ENCODE peak calls at places on chromosomes 4 and X, in eight cellular contexts. One of them, this sample, is unnamed.

GRCh38 chr4:1600811-1601532 is 83.1 kb downstream of the FAM53A start:
- DNase-seq in AG08396: no peak
- DNase-seq in M059J: no peak
- DNase-seq in NCI-H2081: no peak
- DNase-seq in body of pancreas: no peak
- DNase-seq in stimulated activated CD4-positive, alpha-beta T cell treated with anti-CD3 and anti-CD28 coated beads, Interleukin-4, amount 100 ng/mL, for 48 hours: no peak
- DNase-seq in fibroblast of lung: no peak
- DNase-seq in PC-3: no peak
- DNase-seq in this sample: no peak

GRCh38 chr4:1055721-1056590 is 44.5 kb downstream of the FGFRL1 start:
- DNase-seq in AG08396: no peak
- DNase-seq in M059J: no peak
- DNase-seq in NCI-H2081: no peak
- DNase-seq in body of pancreas: no peak
- DNase-seq in stimulated activated CD4-positive, alpha-beta T cell treated with anti-CD3 and anti-CD28 coated beads, Interleukin-4, amount 100 ng/mL, for 48 hours: peak; percentile 65
- DNase-seq in fibroblast of lung: peak; percentile 18
- DNase-seq in PC-3: no peak
- DNase-seq in this sample: peak; percentile 5

GRCh38 chrX:46325312-46325877 is 219.8 kb downstream of the ZNF674 start:
- DNase-seq in AG08396: peak; percentile 29
- DNase-seq in M059J: peak; percentile 98
- DNase-seq in NCI-H2081: no peak
- DNase-seq in body of pancreas: no peak
- DNase-seq in stimulated activated CD4-positive, alpha-beta T cell treated with anti-CD3 and anti-CD28 coated beads, Interleukin-4, amount 100 ng/mL, for 48 hours: peak; percentile 40
- DNase-seq in fibroblast of lung: peak; percentile 42
- DNase-seq in PC-3: peak; percentile 96
- DNase-seq in this sample: no peak

GRCh38 chrX:24494544-24495113 is 29.5 kb downstream of the PDK3 start:
- DNase-seq in AG08396: peak; percentile 14
- DNase-seq in M059J: peak; percentile 93
- DNase-seq in NCI-H2081: peak; percentile 44
- DNase-seq in body of pancreas: peak; percentile 37
- DNase-seq in stimulated activated CD4-positive, alpha-beta T cell treated with anti-CD3 and anti-CD28 coated beads, Interleukin-4, amount 100 ng/mL, for 48 hours: no peak
- DNase-seq in fibroblast of lung: peak; percentile 73
- DNase-seq in PC-3: peak; percentile 91
- DNase-seq in this sample: peak; percentile 41

GRCh38 chrX:73825569-73825968 is 262.6 kb downstream of the CHIC1 start:
- DNase-seq in AG08396: no peak
- DNase-seq in M059J: no peak
- DNase-seq in NCI-H2081: no peak
- DNase-seq in body of pancreas: no peak
- DNase-seq in stimulated activated CD4-positive, alpha-beta T cell treated with anti-CD3 and anti-CD28 coated beads, Interleukin-4, amount 100 ng/mL, for 48 hours: no peak
- DNase-seq in fibroblast of lung: no peak
- DNase-seq in PC-3: no peak
- DNase-seq in this sample: no peak

GRCh38 chr4:86957214-86957613 is 22.4 kb downstream of the AFF1 start:
- DNase-seq in AG08396: peak; percentile 50
- DNase-seq in M059J: peak; percentile 73
- DNase-seq in NCI-H2081: no peak
- DNase-seq in body of pancreas: no peak
- DNase-seq in stimulated activated CD4-positive, alpha-beta T cell treated with anti-CD3 and anti-CD28 coated beads, Interleukin-4, amount 100 ng/mL, for 48 hours: no peak
- DNase-seq in fibroblast of lung: peak; percentile 45
- DNase-seq in PC-3: peak; percentile 75
- DNase-seq in this sample: no peak

GRCh38 chr4:182245041-182245440 is 1.8 kb downstream of the TENM3 start:
- DNase-seq in AG08396: no peak
- DNase-seq in M059J: no peak
- DNase-seq in NCI-H2081: no peak
- DNase-seq in body of pancreas: no peak
- DNase-seq in stimulated activated CD4-positive, alpha-beta T cell treated with anti-CD3 and anti-CD28 coated beads, Interleukin-4, amount 100 ng/mL, for 48 hours: no peak
- DNase-seq in fibroblast of lung: no peak
- DNase-seq in PC-3: no peak
- DNase-seq in this sample: no peak

GRCh38 chr4:74330295-74330750 is 22.1 kb downstream of the EPGN start:
- DNase-seq in AG08396: no peak
- DNase-seq in M059J: peak; percentile 15
- DNase-seq in NCI-H2081: no peak
- DNase-seq in body of pancreas: no peak
- DNase-seq in stimulated activated CD4-positive, alpha-beta T cell treated with anti-CD3 and anti-CD28 coated beads, Interleukin-4, amount 100 ng/mL, for 48 hours: no peak
- DNase-seq in fibroblast of lung: peak; percentile 44
- DNase-seq in PC-3: no peak
- DNase-seq in this sample: no peak

GRCh38 chrX:115892787-115893671 is 277.5 kb upstream of the AGTR2 start:
- DNase-seq in AG08396: peak; percentile 59
- DNase-seq in M059J: peak; percentile 93
- DNase-seq in NCI-H2081: peak; percentile 59
- DNase-seq in body of pancreas: peak; percentile 69
- DNase-seq in stimulated activated CD4-positive, alpha-beta T cell treated with anti-CD3 and anti-CD28 coated beads, Interleukin-4, amount 100 ng/mL, for 48 hours: no peak
- DNase-seq in fibroblast of lung: peak; percentile 4
- DNase-seq in PC-3: peak; percentile 71
- DNase-seq in this sample: no peak

GRCh38 chr4:121950212-121950679 is 1.6 kb downstream of the TRPC3 start:
- DNase-seq in AG08396: peak; percentile 91
- DNase-seq in M059J: peak; percentile 55
- DNase-seq in NCI-H2081: peak; percentile 57
- DNase-seq in body of pancreas: peak; percentile 57
- DNase-seq in stimulated activated CD4-positive, alpha-beta T cell treated with anti-CD3 and anti-CD28 coated beads, Interleukin-4, amount 100 ng/mL, for 48 hours: peak; percentile 87
- DNase-seq in fibroblast of lung: peak; percentile 79
- DNase-seq in PC-3: no peak
- DNase-seq in this sample: no peak

GRCh38 chrX:46407753-46408130 is 137.5 kb downstream of the ZNF674 start:
- DNase-seq in AG08396: no peak
- DNase-seq in M059J: peak; percentile 31
- DNase-seq in NCI-H2081: no peak
- DNase-seq in body of pancreas: no peak
- DNase-seq in stimulated activated CD4-positive, alpha-beta T cell treated with anti-CD3 and anti-CD28 coated beads, Interleukin-4, amount 100 ng/mL, for 48 hours: no peak
- DNase-seq in fibroblast of lung: peak; percentile 7
- DNase-seq in PC-3: no peak
- DNase-seq in this sample: no peak

This sample was measured in NCI-H1048.